ENCODE peak calls at places on chromosomes 16 and 17, in eight cellular contexts. F is mesothelial cell of epicardium, H is activated B cell treated with CpG ODN at 0.5 μM for 24 hours, V is heart left ventricle, U is HCT116, I is astrocyte, C is brain microvascular endothelial cell, K is tibial artery. T is an unnamed sample.
A peak's percentile ranks its signal among the peaks of the same experiment; 100 is the strongest.

GRCh38 chr16:14140916-14141315 is 69.8 kb downstream of the MRTFB start:
- DNase-seq in F (no peak), H (no peak), V (no peak), U (no peak), I (no peak), C (no peak), K (no peak), T (no peak)

GRCh38 chr17:57296231-57296630 is 39.9 kb downstream of the MSI2 start:
- DNase-seq in F (no peak), H (no peak), V (no peak), U (no peak), I (no peak), C (peak; percentile 11), K (no peak), T (no peak)

GRCh38 chr16:19524866-19525723 is 1.4 kb downstream of the CCP110 start:
- DNase-seq in F (no peak), H (no peak), V (no peak), U (no peak), I (no peak), C (no peak), K (no peak), T (no peak)

GRCh38 chr17:27552467-27552779 is 78.6 kb upstream of the LGALS9 start:
- DNase-seq in F (no peak), H (no peak), V (no peak), U (peak; percentile 56), I (peak; percentile 57), C (no peak), K (no peak), T (no peak)

GRCh38 chr17:35011671-35012216 is 31.4 kb downstream of the LIG3 start:
- DNase-seq in F (no peak), H (no peak), V (no peak), U (no peak), I (no peak), C (no peak), K (no peak), T (no peak)

GRCh38 chr17:49755681-49756283 is 8.1 kb downstream of the FAM117A start:
- DNase-seq in F (no peak), H (no peak), V (no peak), U (no peak), I (no peak), C (no peak), K (no peak), T (no peak)

GRCh38 chr17:43917348-43918025 is 10.2 kb upstream of the MPP2 start:
- DNase-seq in F (no peak), H (peak; percentile 49), V (peak; percentile 47), U (no peak), I (no peak), C (peak; percentile 11), K (no peak), T (no peak)

GRCh38 chr17:41535764-41536481 is 7.8 kb upstream of the KRT19 start:
- DNase-seq in F (no peak), H (no peak), V (no peak), U (no peak), I (no peak), C (no peak), K (no peak), T (no peak)

GRCh38 chr17:80308672-80309517 is 48.2 kb downstream of the RNF213 start:
- DNase-seq in F (no peak), H (no peak), V (no peak), U (no peak), I (no peak), C (no peak), K (peak; percentile 47), T (no peak)

GRCh38 chr16:9047689-9048301 is 43.6 kb upstream of the HAPSTR1 start:
- DNase-seq in F (no peak), H (no peak), V (peak; percentile 95), U (peak; percentile 98), I (peak; percentile 98), C (peak; percentile 99), K (peak; percentile 97), T (peak; percentile 66)

GRCh38 chr17:28828294-28829040 is 14.1 kb downstream of the FAM222B start:
- DNase-seq in F (no peak), H (no peak), V (no peak), U (no peak), I (peak; percentile 67), C (peak; percentile 43), K (peak; percentile 6), T (no peak)

GRCh38 chr17:58541249-58541648 is 26.8 kb upstream of the MTMR4 start:
- DNase-seq in F (no peak), H (no peak), V (no peak), U (peak; percentile 54), I (no peak), C (no peak), K (no peak), T (no peak)
- TF ChIP-seq CTCF in F (no peak), H (no peak), V (no peak), U (peak; percentile 37), I (peak; percentile 9), C (peak; percentile 63), K (no peak), T (no peak)

GRCh38 chr16:24617502-24617901 is 78.1 kb downstream of the RBBP6 start:
- DNase-seq in F (no peak), H (no peak), V (no peak), U (no peak), I (no peak), C (no peak), K (no peak), T (no peak)
- TF ChIP-seq CTCF in F (no peak), H (no peak), V (no peak), U (no peak), I (no peak), C (no peak), K (no peak), T (no peak)

GRCh38 chr17:73840829-73841228 is 196.6 kb upstream of the SDK2 start:
- DNase-seq in F (no peak), H (no peak), V (no peak), U (no peak), I (no peak), C (no peak), K (no peak), T (no peak)

GRCh38 chr17:73835605-73836004 is 191.4 kb upstream of the SDK2 start:
- DNase-seq in F (no peak), H (no peak), V (no peak), U (no peak), I (no peak), C (no peak), K (no peak), T (no peak)

GRCh38 chr17:73838815-73839214 is 194.6 kb upstream of the SDK2 start:
- DNase-seq in F (no peak), H (no peak), V (no peak), U (no peak), I (no peak), C (no peak), K (no peak), T (no peak)

DNA sequence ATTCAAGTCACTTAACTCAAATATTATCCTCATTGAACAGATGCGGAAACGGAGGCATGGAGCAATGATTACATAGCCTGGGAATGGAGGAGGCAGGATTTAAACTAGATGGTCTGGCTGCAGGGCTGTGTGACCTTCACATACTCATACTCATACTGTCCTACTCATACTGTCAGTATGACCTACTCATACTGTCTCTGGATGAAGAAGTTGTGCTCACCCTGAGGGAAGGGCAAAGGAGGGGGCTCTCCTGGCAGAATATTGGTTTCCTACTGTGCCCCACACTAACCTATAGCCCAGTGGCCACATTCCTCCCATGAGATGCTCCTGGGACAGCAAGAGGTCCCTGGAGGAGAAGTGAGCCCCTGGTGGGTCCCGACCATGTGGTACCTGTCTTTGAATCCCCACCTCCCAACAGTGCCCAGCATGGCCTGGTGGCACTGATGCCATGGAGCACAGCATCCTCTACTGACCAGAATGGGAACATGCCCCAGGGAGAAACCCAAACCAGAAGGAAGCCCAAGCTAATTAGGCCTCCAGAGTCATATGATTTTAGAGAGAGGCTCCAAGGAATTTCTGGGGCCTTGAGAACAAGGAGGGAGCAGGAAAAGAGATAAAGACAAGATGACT is 197.3 kb upstream of the SDK2 start:
- DNase-seq in F (no peak), H (no peak), V (no peak), U (no peak), I (no peak), C (no peak), K (no peak), T (no peak)
- TF ChIP-seq CTCF in F (no peak), H (no peak), V (peak; percentile 49), U (peak; percentile 62), I (peak; percentile 8), C (peak; percentile 4), K (no peak), T (no peak)

DNA sequence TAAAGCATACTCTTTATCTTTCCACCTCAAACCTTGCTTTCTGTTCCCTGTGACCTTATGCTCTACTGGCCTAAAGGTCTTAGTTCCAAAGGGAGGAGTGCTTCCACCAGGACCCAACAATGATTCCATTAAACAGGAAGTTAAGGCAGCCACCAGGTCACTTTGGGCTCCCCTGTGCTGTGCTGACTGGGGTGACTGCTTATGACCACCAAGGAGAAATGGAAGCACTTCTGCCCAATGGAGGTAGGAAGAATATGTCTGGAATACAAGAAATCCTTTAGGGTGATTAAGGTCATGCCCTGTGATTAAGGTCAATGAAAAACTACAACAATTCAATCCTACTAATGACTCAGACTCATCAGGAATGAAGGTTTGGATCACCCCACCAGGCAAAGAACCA is 233.8 kb upstream of the CDH11 start:
- DNase-seq in F (no peak), H (no peak), V (no peak), U (no peak), I (no peak), C (no peak), K (no peak), T (no peak)
- TF ChIP-seq CTCF in F (no peak), H (no peak), V (no peak), U (no peak), I (no peak), C (no peak), K (no peak), T (no peak)

DNA sequence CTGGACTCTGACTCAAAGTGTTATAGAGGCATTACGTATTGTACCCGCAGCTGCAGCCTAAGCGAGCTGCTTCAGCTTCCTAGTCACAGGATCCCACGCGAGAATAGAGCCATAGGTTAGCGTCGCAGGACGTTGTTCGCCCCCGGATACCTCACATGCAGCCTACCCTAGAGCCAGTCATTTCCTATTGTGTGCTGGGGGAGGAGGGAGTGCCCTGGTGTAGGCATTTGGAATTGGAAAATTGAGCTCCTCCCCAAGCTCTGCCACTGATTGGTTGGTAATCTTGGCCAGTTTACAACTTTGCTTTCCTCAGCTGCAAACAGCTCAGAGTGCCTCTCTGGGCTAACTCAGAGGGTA is 530 bp downstream of the NAA60 start:
- DNase-seq in F (no peak), H (no peak), V (no peak), U (peak; percentile 39), I (peak; percentile 76), C (peak; percentile 75), K (no peak), T (no peak)
- TF ChIP-seq CTCF in F (no peak), H (no peak), V (no peak), U (no peak), I (no peak), C (peak; percentile 9), K (no peak), T (no peak)

GRCh38 chr16:53849585-53849984 is 145.6 kb downstream of the FTO start:
- DNase-seq in F (no peak), H (no peak), V (no peak), U (no peak), I (no peak), C (no peak), K (no peak), T (no peak)
- TF ChIP-seq CTCF in F (no peak), H (no peak), V (no peak), U (no peak), I (no peak), C (no peak), K (no peak), T (no peak)

T was measured in omental fat pad.